ENCODE peak calls at places on chromosome 1, in four cellular contexts. One of them, this sample, is unnamed.

GRCh38 chr1:29831500-29832117 is 595.3 kb downstream of the PTPRU start:
- DNase-seq in activated CD4-positive, alpha-beta T cell treated with anti-CD3 and anti-CD28 coated beads, Interleukin-2, amount 50 U/mL, for 1 hour: no peak
- DNase-seq in upper lobe of right lung: no peak
- DNase-seq in adrenal gland: no peak
- DNase-seq in this sample: no peak

GRCh38 chr1:234997201-234998173 is 131.2 kb downstream of the TOMM20 start:
- DNase-seq in upper lobe of right lung: peak; percentile 93
- DNase-seq in adrenal gland: peak; percentile 100
- DNase-seq in activated CD4-positive, alpha-beta T cell treated with anti-CD3 and anti-CD28 coated beads, Interleukin-2, amount 50 U/mL, for 1 hour: no peak
- DNase-seq in this sample: peak; percentile 55

GRCh38 chr1:84758968-84759491 is 68.8 kb upstream of the SSX2IP start:
- DNase-seq in upper lobe of right lung: peak; percentile 70
- DNase-seq in activated CD4-positive, alpha-beta T cell treated with anti-CD3 and anti-CD28 coated beads, Interleukin-2, amount 50 U/mL, for 1 hour: no peak
- DNase-seq in adrenal gland: peak; percentile 33
- DNase-seq in this sample: no peak

GRCh38 chr1:225454733-225455132 is 26.9 kb upstream of the LBR start:
- DNase-seq in activated CD4-positive, alpha-beta T cell treated with anti-CD3 and anti-CD28 coated beads, Interleukin-2, amount 50 U/mL, for 1 hour: no peak
- DNase-seq in upper lobe of right lung: no peak
- DNase-seq in adrenal gland: peak; percentile 74
- DNase-seq in this sample: no peak

GRCh38 chr1:24910751-24911650 is 19.1 kb downstream of the RUNX3 start:
- DNase-seq in adrenal gland: no peak
- DNase-seq in upper lobe of right lung: no peak
- DNase-seq in activated CD4-positive, alpha-beta T cell treated with anti-CD3 and anti-CD28 coated beads, Interleukin-2, amount 50 U/mL, for 1 hour: peak; percentile 73
- DNase-seq in this sample: peak; percentile 77

GRCh38 chr1:66183386-66183785 is 350.6 kb upstream of the SGIP1 start:
- DNase-seq in adrenal gland: no peak
- DNase-seq in upper lobe of right lung: no peak
- DNase-seq in activated CD4-positive, alpha-beta T cell treated with anti-CD3 and anti-CD28 coated beads, Interleukin-2, amount 50 U/mL, for 1 hour: no peak
- DNase-seq in this sample: no peak

GRCh38 chr1:88883156-88883555 is 8.2 kb downstream of the GTF2B start:
- DNase-seq in activated CD4-positive, alpha-beta T cell treated with anti-CD3 and anti-CD28 coated beads, Interleukin-2, amount 50 U/mL, for 1 hour: no peak
- DNase-seq in adrenal gland: no peak
- DNase-seq in upper lobe of right lung: no peak
- DNase-seq in this sample: no peak

GRCh38 chr1:54069792-54070548 is 16.6 kb downstream of the TCEANC2 start:
- DNase-seq in activated CD4-positive, alpha-beta T cell treated with anti-CD3 and anti-CD28 coated beads, Interleukin-2, amount 50 U/mL, for 1 hour: no peak
- DNase-seq in adrenal gland: peak; percentile 11
- DNase-seq in upper lobe of right lung: no peak
- DNase-seq in this sample: no peak

GRCh38 chr1:13700521-13701273 is 709 bp downstream of the PRDM2 start:
- DNase-seq in adrenal gland: peak; percentile 57
- DNase-seq in activated CD4-positive, alpha-beta T cell treated with anti-CD3 and anti-CD28 coated beads, Interleukin-2, amount 50 U/mL, for 1 hour: peak; percentile 50
- DNase-seq in upper lobe of right lung: peak; percentile 81
- DNase-seq in this sample: peak; percentile 79

GRCh38 chr1:220700591-220701179 is 10.5 kb downstream of the C1orf115 start:
- DNase-seq in adrenal gland: peak; percentile 22
- DNase-seq in activated CD4-positive, alpha-beta T cell treated with anti-CD3 and anti-CD28 coated beads, Interleukin-2, amount 50 U/mL, for 1 hour: no peak
- DNase-seq in upper lobe of right lung: no peak
- DNase-seq in this sample: no peak

GRCh38 chr1:52157582-52157981 is 15.7 kb downstream of the ZFYVE9 start:
- DNase-seq in activated CD4-positive, alpha-beta T cell treated with anti-CD3 and anti-CD28 coated beads, Interleukin-2, amount 50 U/mL, for 1 hour: no peak
- DNase-seq in adrenal gland: no peak
- DNase-seq in upper lobe of right lung: no peak
- DNase-seq in this sample: no peak

GRCh38 chr1:63487336-63488065 is 35.5 kb downstream of the ITGB3BP start:
- DNase-seq in upper lobe of right lung: no peak
- DNase-seq in activated CD4-positive, alpha-beta T cell treated with anti-CD3 and anti-CD28 coated beads, Interleukin-2, amount 50 U/mL, for 1 hour: no peak
- DNase-seq in adrenal gland: no peak
- DNase-seq in this sample: no peak

GRCh38 chr1:175073054-175073453 is 5.4 kb downstream of the TNN start:
- DNase-seq in adrenal gland: no peak
- DNase-seq in activated CD4-positive, alpha-beta T cell treated with anti-CD3 and anti-CD28 coated beads, Interleukin-2, amount 50 U/mL, for 1 hour: no peak
- DNase-seq in upper lobe of right lung: no peak
- DNase-seq in this sample: no peak

GRCh38 chr1:245677446-245678240 is 522.9 kb downstream of the KIF26B start:
- DNase-seq in activated CD4-positive, alpha-beta T cell treated with anti-CD3 and anti-CD28 coated beads, Interleukin-2, amount 50 U/mL, for 1 hour: no peak
- DNase-seq in adrenal gland: no peak
- DNase-seq in upper lobe of right lung: no peak
- DNase-seq in this sample: peak; percentile 5

GRCh38 chr1:166910396-166910994 is 34.4 kb upstream of the TADA1 start:
- DNase-seq in upper lobe of right lung: no peak
- DNase-seq in activated CD4-positive, alpha-beta T cell treated with anti-CD3 and anti-CD28 coated beads, Interleukin-2, amount 50 U/mL, for 1 hour: peak; percentile 69
- DNase-seq in adrenal gland: peak; percentile 83
- DNase-seq in this sample: peak; percentile 69

GRCh38 chr1:33182452-33182851 is 609 bp upstream of the TRIM62 start:
- DNase-seq in adrenal gland: no peak
- DNase-seq in upper lobe of right lung: no peak
- DNase-seq in activated CD4-positive, alpha-beta T cell treated with anti-CD3 and anti-CD28 coated beads, Interleukin-2, amount 50 U/mL, for 1 hour: no peak
- DNase-seq in this sample: no peak

GRCh38 chr1:117838911-117839310 is 90.5 kb downstream of the GDAP2 start:
- DNase-seq in adrenal gland: no peak
- DNase-seq in upper lobe of right lung: no peak
- DNase-seq in activated CD4-positive, alpha-beta T cell treated with anti-CD3 and anti-CD28 coated beads, Interleukin-2, amount 50 U/mL, for 1 hour: no peak
- DNase-seq in this sample: no peak

GRCh38 chr1:239803666-239804228 is 287.9 kb upstream of the FMN2 start:
- DNase-seq in upper lobe of right lung: no peak
- DNase-seq in activated CD4-positive, alpha-beta T cell treated with anti-CD3 and anti-CD28 coated beads, Interleukin-2, amount 50 U/mL, for 1 hour: no peak
- DNase-seq in adrenal gland: no peak
- DNase-seq in this sample: no peak

GRCh38 chr1:197152662-197153061 is 6.2 kb upstream of the ASPM start:
- DNase-seq in adrenal gland: no peak
- DNase-seq in activated CD4-positive, alpha-beta T cell treated with anti-CD3 and anti-CD28 coated beads, Interleukin-2, amount 50 U/mL, for 1 hour: no peak
- DNase-seq in upper lobe of right lung: no peak
- DNase-seq in this sample: no peak

GRCh38 chr1:56676571-56677035 is 31.5 kb downstream of the PRKAA2 start:
- DNase-seq in activated CD4-positive, alpha-beta T cell treated with anti-CD3 and anti-CD28 coated beads, Interleukin-2, amount 50 U/mL, for 1 hour: no peak
- DNase-seq in adrenal gland: no peak
- DNase-seq in upper lobe of right lung: no peak
- DNase-seq in this sample: no peak

GRCh38 chr1:13538832-13539231 is 25.0 kb upstream of the LRRC38 start:
- DNase-seq in adrenal gland: no peak
- DNase-seq in activated CD4-positive, alpha-beta T cell treated with anti-CD3 and anti-CD28 coated beads, Interleukin-2, amount 50 U/mL, for 1 hour: no peak
- DNase-seq in upper lobe of right lung: peak; percentile 7
- DNase-seq in this sample: no peak

GRCh38 chr1:11053758-11054137 is 6.1 kb downstream of the SRM start:
- DNase-seq in adrenal gland: no peak
- DNase-seq in upper lobe of right lung: no peak
- DNase-seq in activated CD4-positive, alpha-beta T cell treated with anti-CD3 and anti-CD28 coated beads, Interleukin-2, amount 50 U/mL, for 1 hour: no peak
- DNase-seq in this sample: no peak

GRCh38 chr1:210200090-210200736 is 32.4 kb upstream of the SERTAD4 start:
- DNase-seq in upper lobe of right lung: no peak
- DNase-seq in activated CD4-positive, alpha-beta T cell treated with anti-CD3 and anti-CD28 coated beads, Interleukin-2, amount 50 U/mL, for 1 hour: no peak
- DNase-seq in adrenal gland: no peak
- DNase-seq in this sample: no peak

GRCh38 chr1:81802601-81803422 is 2.1 kb downstream of the ADGRL2 start:
- DNase-seq in adrenal gland: peak; percentile 76
- DNase-seq in activated CD4-positive, alpha-beta T cell treated with anti-CD3 and anti-CD28 coated beads, Interleukin-2, amount 50 U/mL, for 1 hour: no peak
- DNase-seq in upper lobe of right lung: peak; percentile 80
- DNase-seq in this sample: peak; percentile 52

GRCh38 chr1:67162954-67163353 is 3.3 kb upstream of the IL23R start:
- DNase-seq in activated CD4-positive, alpha-beta T cell treated with anti-CD3 and anti-CD28 coated beads, Interleukin-2, amount 50 U/mL, for 1 hour: no peak
- DNase-seq in adrenal gland: no peak
- DNase-seq in upper lobe of right lung: no peak
- DNase-seq in this sample: no peak

GRCh38 chr1:178086294-178087255 is 7.3 kb upstream of the RASAL2 start:
- DNase-seq in adrenal gland: no peak
- DNase-seq in activated CD4-positive, alpha-beta T cell treated with anti-CD3 and anti-CD28 coated beads, Interleukin-2, amount 50 U/mL, for 1 hour: no peak
- DNase-seq in upper lobe of right lung: no peak
- DNase-seq in this sample: no peak

GRCh38 chr1:18939398-18940302 is 16.8 kb downstream of the IFFO2 start:
- DNase-seq in adrenal gland: no peak
- DNase-seq in activated CD4-positive, alpha-beta T cell treated with anti-CD3 and anti-CD28 coated beads, Interleukin-2, amount 50 U/mL, for 1 hour: no peak
- DNase-seq in upper lobe of right lung: no peak
- DNase-seq in this sample: no peak

GRCh38 chr1:109020693-109021092 is 21.2 kb downstream of the WDR47 start:
- DNase-seq in adrenal gland: no peak
- DNase-seq in activated CD4-positive, alpha-beta T cell treated with anti-CD3 and anti-CD28 coated beads, Interleukin-2, amount 50 U/mL, for 1 hour: no peak
- DNase-seq in upper lobe of right lung: no peak
- DNase-seq in this sample: no peak

GRCh38 chr1:31572323-31573104 is 3.8 kb upstream of the TINAGL1 start:
- DNase-seq in activated CD4-positive, alpha-beta T cell treated with anti-CD3 and anti-CD28 coated beads, Interleukin-2, amount 50 U/mL, for 1 hour: no peak
- DNase-seq in adrenal gland: no peak
- DNase-seq in upper lobe of right lung: peak; percentile 67
- DNase-seq in this sample: peak; percentile 27

GRCh38 chr1:51898090-51898734 is 19.7 kb upstream of the NRDC start:
- DNase-seq in adrenal gland: no peak
- DNase-seq in activated CD4-positive, alpha-beta T cell treated with anti-CD3 and anti-CD28 coated beads, Interleukin-2, amount 50 U/mL, for 1 hour: no peak
- DNase-seq in upper lobe of right lung: no peak
- DNase-seq in this sample: no peak

GRCh38 chr1:35398739-35399138 is 130.2 kb downstream of the ZMYM4 start:
- DNase-seq in adrenal gland: no peak
- DNase-seq in activated CD4-positive, alpha-beta T cell treated with anti-CD3 and anti-CD28 coated beads, Interleukin-2, amount 50 U/mL, for 1 hour: no peak
- DNase-seq in upper lobe of right lung: no peak
- DNase-seq in this sample: no peak

GRCh38 chr1:66519988-66520387 is 14.0 kb upstream of the SGIP1 start:
- DNase-seq in adrenal gland: no peak
- DNase-seq in activated CD4-positive, alpha-beta T cell treated with anti-CD3 and anti-CD28 coated beads, Interleukin-2, amount 50 U/mL, for 1 hour: no peak
- DNase-seq in upper lobe of right lung: no peak
- DNase-seq in this sample: no peak

GRCh38 chr1:28973850-28974841 is 59.8 kb downstream of the EPB41 start:
- DNase-seq in adrenal gland: no peak
- DNase-seq in upper lobe of right lung: no peak
- DNase-seq in activated CD4-positive, alpha-beta T cell treated with anti-CD3 and anti-CD28 coated beads, Interleukin-2, amount 50 U/mL, for 1 hour: no peak
- DNase-seq in this sample: no peak

GRCh38 chr1:10601342-10602060 is 126.8 kb downstream of the PEX14 start:
- DNase-seq in upper lobe of right lung: no peak
- DNase-seq in activated CD4-positive, alpha-beta T cell treated with anti-CD3 and anti-CD28 coated beads, Interleukin-2, amount 50 U/mL, for 1 hour: no peak
- DNase-seq in adrenal gland: no peak
- DNase-seq in this sample: no peak

GRCh38 chr1:36458910-36459309 is 5.3 kb downstream of the MRPS15 start:
- DNase-seq in activated CD4-positive, alpha-beta T cell treated with anti-CD3 and anti-CD28 coated beads, Interleukin-2, amount 50 U/mL, for 1 hour: no peak
- DNase-seq in upper lobe of right lung: no peak
- DNase-seq in adrenal gland: no peak
- DNase-seq in this sample: no peak

GRCh38 chr1:204649756-204650155 is 35.8 kb downstream of the LRRN2 start:
- DNase-seq in adrenal gland: no peak
- DNase-seq in upper lobe of right lung: no peak
- DNase-seq in activated CD4-positive, alpha-beta T cell treated with anti-CD3 and anti-CD28 coated beads, Interleukin-2, amount 50 U/mL, for 1 hour: no peak
- DNase-seq in this sample: no peak

GRCh38 chr1:213015099-213016050 is at the start of gene ANGEL2:
- DNase-seq in upper lobe of right lung: peak; percentile 98
- DNase-seq in adrenal gland: peak; percentile 98
- DNase-seq in activated CD4-positive, alpha-beta T cell treated with anti-CD3 and anti-CD28 coated beads, Interleukin-2, amount 50 U/mL, for 1 hour: peak; percentile 95
- DNase-seq in this sample: peak; percentile 97

GRCh38 chr1:30887485-30888315 is 20.9 kb downstream of the SDC3 start:
- DNase-seq in upper lobe of right lung: no peak
- DNase-seq in adrenal gland: peak; percentile 71
- DNase-seq in activated CD4-positive, alpha-beta T cell treated with anti-CD3 and anti-CD28 coated beads, Interleukin-2, amount 50 U/mL, for 1 hour: no peak
- DNase-seq in this sample: no peak

GRCh38 chr1:225923692-225924555 is at the start of gene PYCR2:
- DNase-seq in adrenal gland: peak; percentile 97
- DNase-seq in upper lobe of right lung: peak; percentile 98
- DNase-seq in activated CD4-positive, alpha-beta T cell treated with anti-CD3 and anti-CD28 coated beads, Interleukin-2, amount 50 U/mL, for 1 hour: peak; percentile 92
- DNase-seq in this sample: peak; percentile 98